ENCODE peak calls at places on chromosomes 13 and 19, in seven cellular contexts. Y is BE2C, J is uterus, I is fibroblast of the aortic adventitia, X is Caco-2, O is choroid plexus epithelial cell, F is dorsolateral prefrontal cortex. M is an unnamed sample.

GRCh38 chr13:39884166-39884565 is 228.7 kb downstream of the COG6 start:
- DNase-seq in Y (no peak), J (no peak), I (no peak), X (no peak), O (no peak), F (no peak), M (no peak)

GRCh38 chr19:11581740-11582139 is 4.3 kb upstream of the ACP5 start:
- DNase-seq in Y (no peak), J (no peak), I (peak; percentile 28), X (no peak), O (peak; percentile 68), F (no peak), M (no peak)

GRCh38 chr13:103694033-103694432 is 627.8 kb upstream of the SLC10A2 start:
- DNase-seq in Y (peak; percentile 40), J (no peak), I (no peak), X (no peak), O (peak; percentile 26), F (no peak), M (no peak)

GRCh38 chr19:50925734-50926133 is 14.5 kb upstream of the KLK4 start:
- DNase-seq in Y (no peak), J (no peak), I (peak; percentile 16), X (no peak), O (no peak), F (no peak), M (no peak)

GRCh38 chr13:46572758-46573384 is 19.9 kb downstream of the LRCH1 start:
- DNase-seq in Y (no peak), J (no peak), I (no peak), X (no peak), O (no peak), F (no peak), M (no peak)

GRCh38 chr13:42345367-42345766 is 73.4 kb downstream of the AKAP11 start:
- DNase-seq in Y (no peak), J (no peak), I (no peak), X (no peak), O (no peak), F (no peak), M (no peak)

GRCh38 chr19:47545061-47545948 is 27.6 kb downstream of the ZNF541 start:
- DNase-seq in Y (no peak), J (no peak), I (no peak), X (no peak), O (no peak), F (no peak), M (no peak)

GRCh38 chr19:31054430-31054829 is 294.8 kb downstream of the TSHZ3 start:
- DNase-seq in Y (peak; percentile 45), J (no peak), I (peak; percentile 70), X (peak; percentile 46), O (peak; percentile 92), F (no peak), M (peak; percentile 74)

GRCh38 chr13:111372651-111373425 is 52.4 kb downstream of the TEX29 start:
- DNase-seq in Y (no peak), J (no peak), I (no peak), X (no peak), O (no peak), F (no peak), M (no peak)

GRCh38 chr19:35352177-35352447 is 4.4 kb downstream of the FFAR1 start:
- DNase-seq in Y (no peak), J (no peak), I (no peak), X (no peak), O (no peak), F (peak; percentile 29), M (no peak)

GRCh38 chr19:42252365-42253244 is 2.3 kb downstream of the ERF start:
- DNase-seq in Y (no peak), J (peak; percentile 73), I (peak; percentile 54), X (no peak), O (peak; percentile 55), F (peak; percentile 86), M (peak; percentile 49)

GRCh38 chr19:30227661-30228112 is 144.5 kb upstream of the ZNF536 start:
- DNase-seq in Y (peak; percentile 89), J (no peak), I (peak; percentile 17), X (peak; percentile 56), O (peak; percentile 50), F (peak; percentile 80), M (peak; percentile 41)

DNA sequence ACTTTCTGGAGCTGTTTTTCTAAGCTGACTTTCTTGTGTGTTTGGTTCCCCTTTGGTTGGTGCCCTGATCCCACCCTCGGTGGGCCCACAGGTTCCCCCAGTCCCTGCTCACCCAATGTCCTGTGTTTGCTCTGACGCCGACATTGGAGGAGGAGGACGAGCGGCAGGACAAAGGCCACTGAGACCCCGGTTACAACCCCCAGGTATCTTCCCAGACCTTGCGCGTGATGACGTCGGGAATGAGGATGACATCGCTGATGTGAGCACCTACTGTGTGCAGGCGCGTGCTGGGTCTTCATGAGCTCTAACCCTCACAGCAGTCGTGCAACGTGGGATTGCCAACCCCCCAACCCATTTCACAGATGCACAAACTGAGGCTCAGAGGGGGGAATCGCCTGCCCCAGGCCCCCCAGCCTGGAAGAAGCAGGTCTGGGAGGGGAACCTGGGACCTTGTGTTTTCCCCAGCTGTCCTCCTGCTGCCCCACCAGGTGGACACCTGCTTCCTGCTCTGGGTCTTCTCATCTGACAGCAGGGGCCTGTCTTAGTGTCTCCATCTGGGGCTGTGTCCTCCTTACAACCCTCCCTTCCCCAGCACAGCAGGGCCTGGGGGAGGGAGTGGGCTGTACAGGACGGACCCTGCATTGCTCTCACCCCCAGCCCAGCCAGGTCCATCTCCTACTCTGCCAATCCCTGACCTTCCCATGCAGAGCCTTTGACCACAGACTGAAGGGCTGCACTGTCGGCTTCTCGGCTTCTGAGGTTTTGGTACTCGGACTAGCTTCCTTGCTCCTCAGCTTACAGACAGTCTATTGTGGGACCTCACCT is 4.7 kb upstream of the LILRA6 start:
- DNase-seq in Y (no peak), J (no peak), I (no peak), X (no peak), O (no peak), F (no peak), M (no peak)
- H3K4me3 ChIP-seq in Y (no peak overlapping the region), J (no peak overlapping the region), I (no peak overlapping the region), X (no peak overlapping the region), O (no peak overlapping the region), F (no peak overlapping the region), M (no peak overlapping the region)

GRCh38 chr19:55266840-55267239 is 8.0 kb upstream of the PPP6R1 start:
- DNase-seq in Y (no peak), J (no peak), I (no peak), X (no peak), O (no peak), F (no peak), M (no peak)

GRCh38 chr19:55264531-55264930 is 5.7 kb upstream of the PPP6R1 start:
- DNase-seq in Y (no peak), J (no peak), I (no peak), X (no peak), O (no peak), F (no peak), M (no peak)

GRCh38 chr19:55265173-55265572 is 6.4 kb upstream of the PPP6R1 start:
- DNase-seq in Y (no peak), J (no peak), I (no peak), X (no peak), O (no peak), F (no peak), M (no peak)

GRCh38 chr19:55266404-55266803 is 7.6 kb upstream of the PPP6R1 start:
- DNase-seq in Y (no peak), J (no peak), I (no peak), X (no peak), O (no peak), F (no peak), M (no peak)

DNA sequence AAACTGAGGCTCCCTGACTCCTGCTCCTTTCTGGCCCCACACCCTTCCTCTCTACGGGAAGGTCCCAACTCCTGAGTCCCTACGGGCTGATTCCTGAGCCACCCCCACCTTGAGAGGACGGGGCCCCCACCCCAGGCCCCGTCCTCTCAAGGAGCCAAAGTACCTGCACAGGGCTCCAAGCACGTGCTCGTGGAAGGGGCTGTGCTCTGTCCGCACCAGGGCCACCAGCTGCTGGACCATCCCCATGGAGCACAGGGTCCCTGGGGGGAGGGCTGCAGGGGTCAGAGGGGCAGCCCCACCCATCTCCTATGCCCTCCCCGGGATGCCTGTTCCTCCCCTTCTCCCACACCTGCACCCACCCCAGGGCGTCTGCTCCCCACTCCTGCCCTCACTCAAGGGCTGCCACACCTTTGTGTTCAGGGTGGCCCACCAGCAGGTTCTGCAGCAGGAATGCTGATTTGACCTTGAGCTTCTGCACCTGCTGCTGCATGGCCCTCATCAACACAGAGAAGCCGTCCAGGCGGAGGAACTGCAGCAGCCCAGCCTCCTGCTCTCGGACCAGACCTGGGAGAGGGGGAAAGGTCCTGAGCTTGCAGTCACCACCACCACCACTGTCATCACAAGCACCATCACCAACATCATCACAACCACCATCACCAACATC is 7.0 kb upstream of the PPP6R1 start:
- DNase-seq in Y (no peak), J (no peak), I (no peak), X (no peak), O (no peak), F (no peak), M (no peak)
- TF ChIP-seq CTCF in Y (no peak), J (no peak), I (no peak), X (no peak), O (no peak), F (no peak), M (no peak)

DNA sequence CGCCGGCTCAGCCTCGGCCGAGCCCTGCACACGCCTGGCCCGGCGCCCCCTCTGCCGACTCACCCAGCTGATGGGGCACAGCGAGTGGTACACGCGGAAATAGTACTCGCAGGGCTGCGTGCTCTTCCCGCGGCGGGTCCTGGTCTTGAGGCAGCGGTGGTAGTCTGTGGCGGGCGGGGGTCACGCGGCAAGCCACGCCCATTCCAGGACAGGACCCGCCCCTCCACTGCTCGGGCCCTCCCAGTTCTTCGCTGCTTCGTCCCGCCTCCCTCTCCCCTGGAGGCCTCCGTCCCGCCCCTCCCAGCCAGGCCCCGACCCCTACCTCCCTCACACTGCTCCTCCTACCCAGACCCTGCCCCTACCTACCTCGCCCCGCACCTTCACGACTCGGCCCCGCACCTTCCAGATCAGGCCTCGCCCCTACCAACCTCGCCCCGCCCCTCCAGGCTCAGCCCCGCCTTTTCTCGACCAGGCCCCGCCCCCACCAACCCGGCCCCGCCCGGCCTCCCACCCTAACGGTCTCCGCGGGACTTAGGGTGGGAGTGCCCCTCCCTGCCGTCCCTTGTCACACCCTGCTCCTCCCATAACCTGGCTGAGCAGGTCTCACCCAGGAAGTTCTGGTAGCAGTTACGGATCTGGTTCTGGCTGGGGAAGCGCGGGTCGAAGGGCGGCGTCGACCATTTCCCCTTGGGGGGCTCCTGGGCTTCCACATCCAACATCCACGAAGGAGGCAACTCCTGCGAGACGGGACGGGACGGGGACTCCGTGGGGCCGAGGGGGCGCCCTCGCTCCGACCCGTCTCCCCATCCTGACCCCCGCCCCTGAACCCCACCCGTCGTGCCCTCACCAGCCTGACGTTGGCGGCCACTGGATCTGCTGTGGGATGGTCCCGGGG is 469 bp downstream of the COX6B2 start:
- DNase-seq in Y (peak; percentile 82), J (peak; percentile 54), I (peak; percentile 39), X (peak; percentile 74), O (peak; percentile 61), F (no peak), M (peak; percentile 52)
- H3K4me3 ChIP-seq in Y (peak overlapping the region; percentile 39), J (peak overlapping the region; percentile 29), I (peak overlapping the region; percentile 60), X (peak overlapping the region; percentile 64), O (peak overlapping the region; percentile 59), F (peak overlapping the region; percentile 33), M (peak overlapping the region; percentile 44)

DNA sequence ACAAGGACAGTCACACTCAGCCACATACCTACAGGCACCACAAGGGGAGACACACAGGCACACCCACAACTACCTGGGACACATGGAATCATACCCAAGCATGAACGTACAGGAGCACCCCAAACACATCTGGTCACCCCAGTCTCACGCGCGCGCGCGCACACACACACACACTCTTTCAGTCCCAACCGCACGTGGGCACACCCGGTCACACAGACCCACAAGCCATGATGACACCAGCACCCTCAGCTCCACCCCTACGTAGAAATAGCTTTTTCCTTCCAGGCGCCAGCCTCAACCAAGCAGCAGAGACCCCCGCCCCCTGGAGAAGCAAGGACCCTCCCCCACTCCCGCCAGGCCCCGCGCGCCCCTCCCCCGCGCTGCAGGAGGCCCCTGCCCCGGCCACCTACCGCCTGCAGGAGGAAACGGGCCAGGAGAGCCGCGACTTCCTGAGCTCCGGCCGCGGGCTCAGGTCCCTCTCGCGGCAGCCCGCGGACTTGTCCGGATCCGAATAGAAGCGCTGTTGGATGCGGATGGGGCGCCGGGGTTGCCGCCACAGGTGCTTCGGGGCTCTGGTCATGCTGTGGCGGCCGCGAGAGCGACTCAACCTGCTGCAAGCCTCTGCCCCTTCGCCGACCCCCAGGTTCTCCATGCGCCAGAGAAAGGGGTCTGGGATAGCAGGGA is 6.4 kb upstream of the PDE4C start:
- DNase-seq in Y (peak; percentile 80), J (no peak), I (no peak), X (no peak), O (no peak), F (no peak), M (no peak)
- TF ChIP-seq CTCF in Y (peak; percentile 41), J (no peak), I (peak; percentile 8), X (no peak), O (peak; percentile 1), F (no peak), M (no peak)